ENCODE peak calls at places on chromosome 5, in eight cellular contexts. Q, L, A, Y, F, R, N and U are unnamed samples.

GRCh38 chr5:61306531-61307195 is 25.4 kb upstream of the ZSWIM6 start:
- DNase-seq in F (no peak), Y (peak), R (no peak), N (peak), A (no peak), L (no peak), Q (no peak), U (no peak)

GRCh38 chr5:35919191-35919590 is 19.2 kb downstream of the CAPSL start:
- DNase-seq in Q (no peak), L (no peak), N (peak), Y (no peak), A (no peak), F (no peak), R (peak), U (no peak)

GRCh38 chr5:51230336-51230735 is 152.9 kb upstream of the ISL1 start:
- DNase-seq in F (no peak), L (no peak), R (no peak), Y (no peak), Q (no peak), N (no peak), A (no peak), U (no peak)

GRCh38 chr5:107563957-107564544 is 106.7 kb downstream of the EFNA5 start:
- DNase-seq in Y (no peak), L (no peak), N (no peak), F (no peak), Q (no peak), A (no peak), R (no peak), U (no peak)

GRCh38 chr5:54672867-54673266 is 155.3 kb downstream of the SNX18 start:
- DNase-seq in Q (no peak), L (no peak), N (no peak), F (no peak), A (no peak), R (no peak), Y (no peak), U (no peak)

GRCh38 chr5:110361501-110361900 is 365.0 kb downstream of the TMEM232 start:
- DNase-seq in A (no peak), F (no peak), Q (no peak), R (no peak), Y (no peak), N (no peak), L (no peak), U (no peak)

GRCh38 chr5:132227485-132228240 is at the start of gene P4HA2:
- DNase-seq in Y (peak), Q (peak), R (peak), A (peak), L (peak), F (peak), N (peak), U (peak)

GRCh38 chr5:88092358-88092757 is 176.3 kb downstream of the TMEM161B start:
- DNase-seq in A (no peak), N (no peak), Y (no peak), F (no peak), R (no peak), Q (peak), L (no peak), U (no peak)

GRCh38 chr5:123670981-123671557 is 159.1 kb downstream of the CSNK1G3 start:
- DNase-seq in Y (peak), Q (peak), L (no peak), N (peak), F (peak), R (peak), A (no peak), U (peak)

GRCh38 chr5:117434266-117434665 is 859.6 kb upstream of the SEMA6A start:
- DNase-seq in N (no peak), R (no peak), Q (no peak), F (no peak), L (no peak), A (no peak), Y (no peak), U (no peak)

GRCh38 chr5:67163231-67163756 is 33.3 kb downstream of the CD180 start:
- DNase-seq in Q (peak), L (no peak), R (no peak), Y (no peak), A (peak), N (no peak), F (no peak), U (no peak)
- TF ChIP-seq CTCF in Q (no peak), L (no peak), R (no peak), Y (no peak), A (no peak), N (no peak), F (no peak), U (no peak)

DNA sequence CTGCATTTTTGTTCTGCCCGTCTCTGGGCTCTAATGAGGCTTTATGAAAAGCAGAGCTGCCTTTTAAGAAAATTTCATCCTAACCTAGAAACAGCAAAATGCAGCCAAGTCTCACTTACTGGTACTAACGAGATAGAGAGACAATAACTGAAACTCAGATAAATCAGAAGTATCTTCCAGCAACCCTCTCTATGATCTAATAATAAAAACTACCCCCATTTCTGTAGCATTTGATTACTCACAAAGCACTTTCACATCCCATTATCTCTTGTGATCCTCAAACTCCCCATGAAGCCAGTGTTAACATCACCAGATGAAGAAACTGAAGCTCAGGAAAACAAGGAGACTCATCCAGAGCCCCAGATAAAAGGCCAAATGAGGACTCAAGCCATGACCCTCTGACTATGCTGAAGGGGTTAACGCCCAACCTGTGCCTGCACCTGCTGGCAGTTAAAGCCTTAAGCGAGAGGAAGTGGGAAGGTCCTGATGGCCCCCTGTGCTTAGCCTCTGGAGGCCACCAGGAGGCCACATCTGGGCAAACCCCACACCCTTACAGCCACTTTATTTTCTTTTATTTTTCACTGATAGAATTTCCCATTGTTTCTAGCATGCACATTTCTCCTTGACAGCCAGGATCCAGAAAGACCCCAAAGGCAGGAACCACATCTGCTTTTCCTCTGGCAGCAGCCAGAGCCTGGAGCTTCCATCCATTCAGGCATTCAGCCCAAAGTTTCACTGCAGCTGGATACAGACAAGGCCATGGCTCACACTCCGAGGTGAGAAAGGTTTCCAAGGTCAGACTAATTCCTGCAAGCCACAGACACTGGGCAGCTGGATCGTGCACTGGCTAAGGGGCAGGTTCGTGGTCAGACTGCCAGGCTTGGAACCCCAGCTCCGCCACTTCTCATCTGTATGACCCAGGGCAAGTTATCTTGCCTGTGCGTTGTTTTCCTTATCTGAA is 37.2 kb downstream of the SPOCK1 start:
- DNase-seq in N (no peak), A (no peak), Q (peak), F (no peak), R (no peak), L (no peak), Y (no peak), U (no peak)
- TF ChIP-seq CTCF in N (no peak), A (no peak), Q (no peak), F (no peak), R (no peak), L (no peak), Y (no peak), U (no peak)

GRCh38 chr5:3036041-3036440 is 284.6 kb upstream of the IRX2 start:
- DNase-seq in R (no peak), A (no peak), N (no peak), Q (no peak), L (no peak), Y (no peak), F (no peak), U (no peak)
- TF ChIP-seq CTCF in R (no peak), A (no peak), N (no peak), Q (no peak), L (no peak), Y (no peak), F (no peak), U (no peak)

GRCh38 chr5:126103050-126103449 is 320.2 kb upstream of the GRAMD2B start:
- DNase-seq in N (no peak), L (no peak), Y (no peak), R (no peak), F (no peak), Q (no peak), A (no peak), U (no peak)

GRCh38 chr5:126101901-126102300 is 321.3 kb upstream of the GRAMD2B start:
- DNase-seq in Y (no peak), F (no peak), A (no peak), Q (no peak), R (no peak), N (no peak), L (no peak), U (no peak)

GRCh38 chr5:126099077-126099476 is 324.1 kb upstream of the GRAMD2B start:
- DNase-seq in A (no peak), L (no peak), R (no peak), Q (no peak), Y (no peak), N (no peak), F (no peak), U (no peak)

GRCh38 chr5:126098330-126099017 is 324.7 kb upstream of the GRAMD2B start:
- DNase-seq in Y (no peak), A (no peak), N (peak), R (no peak), L (no peak), Q (no peak), F (no peak), U (no peak)

DNA sequence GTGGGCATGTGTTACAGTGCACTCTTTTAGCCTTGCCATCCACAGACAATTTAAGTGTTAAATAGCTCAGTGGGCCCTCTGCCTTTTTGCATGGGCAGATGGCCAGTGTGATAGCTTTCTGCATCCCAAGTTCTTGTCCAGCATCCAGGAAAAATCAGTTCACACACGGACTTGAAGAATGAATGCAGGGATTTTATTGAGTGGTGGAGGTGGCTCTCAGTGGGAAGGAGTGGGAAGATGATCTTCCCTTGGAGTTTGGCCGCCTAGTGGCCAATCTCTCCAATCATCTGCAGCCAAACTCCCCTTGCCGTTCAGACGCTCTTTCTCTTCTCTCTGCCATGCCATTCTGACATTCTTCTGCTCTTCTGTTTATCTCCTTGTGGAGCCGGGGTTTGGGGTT is 322.4 kb upstream of the GRAMD2B start:
- DNase-seq in Y (no peak), A (no peak), L (no peak), Q (peak), N (no peak), F (no peak), R (no peak), U (peak)
- TF ChIP-seq CTCF in Y (peak), A (no peak), L (no peak), Q (peak), N (peak), F (peak), R (no peak), U (peak)

GRCh38 chr5:78717674-78718073 is 69.1 kb upstream of the LHFPL2 start:
- DNase-seq in N (peak), Y (no peak), Q (no peak), A (no peak), L (no peak), R (no peak), F (no peak), U (no peak)
- TF ChIP-seq CTCF in N (no peak), Y (no peak), Q (no peak), A (no peak), L (no peak), R (no peak), F (no peak), U (no peak)